ENCODE peak calls at places on chromosomes 6 and 20, in nine cellular contexts. H is ascending aorta, W is heart left ventricle, Y is mammary epithelial cell, S is progenitor cell of endocrine pancreas, P is mesothelial cell of epicardium, J is endothelial cell, V is lower leg skin, Q is Peyer's patch. I is an unnamed sample.

GRCh38 chr6:137847748-137848147 is 19.3 kb upstream of the TNFAIP3 start:
- DNase-seq in Y (no peak), V (no peak), H (no peak), J (no peak), P (no peak), S (no peak), W (no peak), Q (no peak), I (no peak)

GRCh38 chr20:50510706-50511401 is 671 bp downstream of the PTPN1 start:
- DNase-seq in P (no peak), H (no peak), S (no peak), W (peak; percentile 28), Q (peak; percentile 56), V (peak; percentile 62), Y (peak; percentile 27), J (peak; percentile 33), I (no peak)

GRCh38 chr6:134373282-134373922 is 55.5 kb upstream of the SGK1 start:
- DNase-seq in V (no peak), P (no peak), H (peak; percentile 68), W (peak; percentile 63), S (no peak), Y (peak; percentile 74), J (no peak), Q (no peak), I (no peak)

GRCh38 chr20:63961664-63962425 is 5.6 kb upstream of the UCKL1 start:
- DNase-seq in J (no peak), Y (no peak), S (no peak), Q (no peak), P (no peak), W (peak; percentile 19), H (no peak), V (no peak), I (no peak)

GRCh38 chr6:113953346-113953745 is 17.6 kb downstream of the HDAC2 start:
- DNase-seq in Y (peak; percentile 5), P (no peak), S (no peak), J (no peak), V (no peak), W (no peak), H (no peak), Q (no peak), I (no peak)

GRCh38 chr6:3390698-3391097 is 66.2 kb downstream of the SLC22A23 start:
- DNase-seq in P (no peak), H (no peak), S (no peak), J (no peak), V (peak; percentile 98), Q (peak; percentile 84), Y (peak; percentile 96), W (peak; percentile 56), I (no peak)

GRCh38 chr6:42462474-42462972 is 10.8 kb upstream of the TRERF1 start:
- DNase-seq in J (no peak), Y (no peak), S (no peak), V (no peak), W (no peak), Q (no peak), H (no peak), P (no peak), I (no peak)

GRCh38 chr20:53660078-53660909 is 66.7 kb upstream of the ZNF217 start:
- DNase-seq in W (no peak), P (no peak), V (peak; percentile 82), H (no peak), Y (no peak), S (no peak), Q (peak; percentile 62), J (no peak), I (no peak)

GRCh38 chr20:59295531-59295930 is 4.9 kb upstream of the EDN3 start:
- DNase-seq in P (no peak), W (no peak), Q (no peak), J (no peak), H (no peak), S (no peak), V (no peak), Y (no peak), I (no peak)

GRCh38 chr20:35601021-35601973 is 14.3 kb upstream of the SPAG4 start:
- DNase-seq in H (no peak), V (peak; percentile 92), J (peak; percentile 67), P (peak; percentile 79), Q (peak; percentile 82), W (peak; percentile 78), Y (peak; percentile 76), S (peak; percentile 50), I (no peak)

GRCh38 chr6:50180646-50181045 is 130.9 kb upstream of the DEFB112 start:
- DNase-seq in J (no peak), V (no peak), P (no peak), Y (peak; percentile 8), S (no peak), W (no peak), Q (no peak), H (no peak), I (no peak)

GRCh38 chr6:50187212-50188055 is 137.7 kb upstream of the DEFB112 start:
- DNase-seq in S (no peak), J (no peak), P (no peak), W (no peak), Y (no peak), H (no peak), Q (no peak), V (no peak), I (no peak)

GRCh38 chr6:50185006-50185405 is 135.3 kb upstream of the DEFB112 start:
- DNase-seq in V (no peak), H (no peak), W (no peak), S (no peak), P (no peak), Y (no peak), Q (no peak), J (peak; percentile 28), I (no peak)
- TF ChIP-seq CTCF in V (no peak), H (no peak), W (no peak), S (peak; percentile 61), P (no peak), Y (peak; percentile 30), Q (no peak), J (peak; percentile 56), I (peak; percentile 31)

DNA sequence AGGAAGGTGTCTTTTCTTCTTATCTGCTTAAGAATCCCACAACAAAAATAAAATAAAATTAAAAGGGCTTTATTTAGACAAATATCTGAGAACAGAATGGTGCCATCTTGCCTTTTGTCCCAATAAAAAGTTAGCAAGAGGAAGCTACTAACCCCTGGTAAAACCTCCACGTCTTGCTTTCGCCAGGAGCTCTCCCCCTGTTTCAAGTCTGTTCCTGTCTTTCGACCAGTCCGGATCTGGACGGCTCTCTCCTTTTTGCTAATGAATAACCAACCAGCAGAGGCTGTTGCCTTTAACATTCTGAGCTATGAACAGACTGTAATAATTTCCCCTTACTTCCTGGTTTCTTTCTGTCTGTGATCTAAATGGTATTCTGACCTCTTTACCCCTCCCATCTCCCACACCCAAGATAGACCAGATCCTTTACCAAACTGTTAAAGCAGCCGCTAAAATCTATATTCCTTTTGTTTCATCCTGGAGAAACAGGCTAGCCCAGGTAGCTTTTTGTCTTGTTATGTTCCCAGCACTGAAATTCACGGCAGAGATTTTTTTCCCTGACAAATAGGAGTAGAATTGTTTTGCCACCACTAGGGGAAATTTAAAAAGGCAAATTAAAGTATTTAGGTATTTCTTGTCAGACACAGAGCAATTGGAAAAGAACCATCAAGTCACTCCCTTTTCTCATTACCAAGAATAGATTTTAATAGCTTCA is at the start of gene FRK:
- DNase-seq in W (peak; percentile 39), H (no peak), Q (no peak), P (no peak), S (peak; percentile 28), V (no peak), J (no peak), Y (peak; percentile 92), I (no peak)
- TF ChIP-seq CTCF in W (no peak), H (peak; percentile 32), Q (peak; percentile 63), P (peak; percentile 66), S (peak; percentile 60), V (no peak), J (no peak), Y (peak; percentile 34), I (peak; percentile 32)

DNA sequence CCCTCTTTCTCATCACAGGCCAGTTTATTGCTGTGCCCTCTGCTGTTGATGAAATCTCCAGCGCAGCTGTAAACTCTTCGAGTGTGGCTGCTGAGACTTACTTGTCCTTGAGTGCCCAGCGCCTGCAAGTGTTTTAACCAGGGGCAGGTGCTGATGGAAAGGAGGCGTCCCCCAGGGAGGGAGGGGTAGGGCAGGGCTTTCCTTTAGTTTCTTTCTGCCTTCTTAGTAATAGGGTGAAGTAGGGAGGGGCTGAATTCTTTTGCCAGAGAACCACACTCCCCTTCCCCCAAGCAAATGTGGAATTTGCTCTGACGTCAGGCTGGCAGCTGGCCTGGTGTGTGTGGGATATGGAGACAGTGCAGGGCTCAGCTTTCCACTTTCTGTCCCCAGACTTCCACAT is 61.2 kb downstream of the IGF2R start:
- DNase-seq in P (peak; percentile 89), W (peak; percentile 91), H (no peak), J (no peak), S (no peak), V (peak; percentile 94), Y (peak; percentile 69), Q (no peak), I (no peak)
- TF ChIP-seq CTCF in P (no peak), W (no peak), H (no peak), J (no peak), S (no peak), V (no peak), Y (no peak), Q (no peak), I (peak; percentile 24)

GRCh38 chr6:145621776-145622175 is 113.5 kb downstream of the EPM2A start:
- DNase-seq in J (no peak), V (no peak), S (no peak), Y (no peak), W (no peak), Q (no peak), H (no peak), P (no peak), I (no peak)
- TF ChIP-seq CTCF in J (no peak), V (no peak), S (no peak), Y (no peak), W (no peak), Q (no peak), H (no peak), P (no peak), I (no peak)

GRCh38 chr6:157184202-157185015 is 138.9 kb downstream of the TMEM242 start:
- DNase-seq in S (peak; percentile 58), Q (peak; percentile 85), V (peak; percentile 94), Y (peak; percentile 57), P (peak; percentile 69), J (peak; percentile 68), H (no peak), W (peak; percentile 73), I (no peak)
- TF ChIP-seq CTCF in S (peak; percentile 89), Q (peak; percentile 87), V (no peak), Y (peak; percentile 98), P (peak; percentile 67), J (peak; percentile 84), H (peak; percentile 96), W (peak; percentile 79), I (peak; percentile 95)

GRCh38 chr6:63121166-63121565 is 90.1 kb upstream of the FKBP1C start:
- DNase-seq in H (no peak), S (no peak), P (no peak), V (no peak), W (no peak), Y (no peak), J (no peak), Q (no peak), I (no peak)
- TF ChIP-seq CTCF in H (no peak), S (no peak), P (no peak), V (no peak), W (no peak), Y (no peak), J (no peak), Q (no peak), I (no peak)

DNA sequence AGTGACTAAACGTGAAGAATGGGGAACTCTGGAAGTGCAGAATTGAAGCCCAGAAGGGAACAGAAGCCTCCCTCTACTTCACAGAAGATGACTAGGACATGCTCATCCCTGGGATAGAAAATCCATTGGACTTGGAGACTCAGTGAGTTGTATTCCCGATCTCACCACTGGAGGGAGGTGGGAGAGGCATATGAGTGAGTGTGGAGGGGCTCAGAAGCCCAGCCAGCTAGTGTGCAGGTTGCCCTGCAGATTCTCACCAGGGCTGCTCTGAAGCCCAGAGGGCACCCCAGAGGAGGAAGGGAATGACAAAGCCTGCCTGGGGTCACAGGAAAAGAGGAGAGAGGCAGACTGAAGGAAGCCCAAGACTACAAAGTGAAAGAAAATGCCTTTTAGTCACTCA is 42.1 kb upstream of the HLA-E start:
- DNase-seq in S (no peak), Y (no peak), W (no peak), Q (no peak), P (no peak), H (no peak), J (peak; percentile 75), V (no peak), I (no peak)
- TF ChIP-seq CTCF in S (peak; percentile 54), Y (peak; percentile 27), W (no peak), Q (no peak), P (no peak), H (no peak), J (peak; percentile 66), V (no peak), I (peak; percentile 37)